ENCODE peak calls at places on chromosomes 3 and 15, in six cellular contexts. B is Peyer's patch, D is tibial nerve, A is erythroblast, N is thyroid gland, X is suprapubic skin. R is an unnamed sample.

GRCh38 chr3:74067296-74067695 is 442.6 kb upstream of the PDZRN3 start:
- DNase-seq in B (no peak), D (no peak), A (no peak), N (no peak), X (no peak), R (no peak)

GRCh38 chr3:197586181-197586580 is 30.4 kb upstream of the BDH1 start:
- DNase-seq in B (no peak), D (no peak), A (no peak), N (no peak), X (no peak), R (no peak)

GRCh38 chr3:69463546-69463945 is 77.7 kb upstream of the FRMD4B start:
- DNase-seq in B (no peak), D (no peak), A (no peak), N (no peak), X (no peak), R (no peak)

GRCh38 chr3:4506559-4507009 is 13.4 kb downstream of the ITPR1 start:
- DNase-seq in B (no peak), D (no peak), A (peak; percentile 37), N (no peak), X (no peak), R (no peak)

GRCh38 chr15:90957105-90957790 is 2.6 kb downstream of the RCCD1 start:
- DNase-seq in B (no peak), D (no peak), A (no peak), N (peak; percentile 35), X (no peak), R (no peak)

GRCh38 chr15:87713405-87713995 is 543.0 kb downstream of the NTRK3 start:
- DNase-seq in B (no peak), D (no peak), A (no peak), N (no peak), X (no peak), R (no peak)

GRCh38 chr3:138051946-138052802 is 42.2 kb downstream of the CLDN18 start:
- DNase-seq in B (no peak), D (no peak), A (peak; percentile 47), N (peak; percentile 67), X (no peak), R (no peak)

GRCh38 chr3:126380011-126380768 is 14.5 kb upstream of the CFAP100 start:
- DNase-seq in B (no peak), D (no peak), A (no peak), N (no peak), X (peak; percentile 51), R (no peak)

GRCh38 chr15:48630245-48630644 is 15.3 kb downstream of the FBN1 start:
- DNase-seq in B (no peak), D (no peak), A (no peak), N (no peak), X (no peak), R (no peak)

GRCh38 chr3:25580534-25580933 is 84.2 kb downstream of the TOP2B start:
- DNase-seq in B (no peak), D (no peak), A (no peak), N (no peak), X (no peak), R (peak; percentile 71)

GRCh38 chr3:123818921-123819429 is 65.2 kb downstream of the MYLK start:
- DNase-seq in B (no peak), D (no peak), A (no peak), N (no peak), X (no peak), R (no peak)

GRCh38 chr3:21356402-21356801 is 394.6 kb downstream of the ZNF385D start:
- DNase-seq in B (no peak), D (no peak), A (no peak), N (no peak), X (no peak), R (no peak)

GRCh38 chr3:69252141-69252540 is 129.7 kb upstream of the LMOD3 start:
- DNase-seq in B (no peak), D (no peak), A (no peak), N (peak; percentile 26), X (no peak), R (no peak)

GRCh38 chr3:15428539-15428938 is 1.1 kb downstream of the EAF1 start:
- DNase-seq in B (no peak), D (no peak), A (peak; percentile 59), N (no peak), X (no peak), R (no peak)

GRCh38 chr15:80854104-80854503 is 74.9 kb downstream of the CEMIP start:
- DNase-seq in B (no peak), D (no peak), A (no peak), N (no peak), X (no peak), R (no peak)

GRCh38 chr3:155313916-155314315 is 20.4 kb upstream of the STRIT1 start:
- DNase-seq in B (no peak), D (no peak), A (no peak), N (no peak), X (no peak), R (no peak)

GRCh38 chr15:52100807-52101206 is 11.8 kb downstream of the BCL2L10 start:
- DNase-seq in B (peak; percentile 46), D (peak; percentile 61), A (peak; percentile 84), N (peak; percentile 35), X (peak; percentile 93), R (peak; percentile 95)

GRCh38 chr3:9362731-9363530 is at the start of gene THUMPD3:
- DNase-seq in B (peak; percentile 91), D (peak; percentile 78), A (peak; percentile 93), N (peak; percentile 88), X (peak; percentile 95), R (no peak)

GRCh38 chr15:40249477-40250303 is 10.8 kb downstream of the PAK6 start:
- DNase-seq in B (no peak), D (no peak), A (no peak), N (no peak), X (peak; percentile 54), R (no peak)

GRCh38 chr15:35540031-35540430 is 5.9 kb downstream of the DPH6 start:
- DNase-seq in B (no peak), D (no peak), A (no peak), N (no peak), X (no peak), R (no peak)

GRCh38 chr3:57952208-57952631 is 56.0 kb upstream of the FLNB start:
- DNase-seq in B (no peak), D (no peak), A (peak; percentile 32), N (peak; percentile 43), X (peak; percentile 74), R (no peak)
- TF ChIP-seq POLR2A in B (no peak), D (no peak), A (no peak), N (no peak), X (no peak), R (no peak)

GRCh38 chr3:116399701-116400261 is 45.5 kb downstream of the LSAMP start:
- DNase-seq in B (no peak), D (no peak), A (no peak), N (no peak), X (no peak), R (no peak)
- TF ChIP-seq POLR2A in B (no peak), D (no peak), A (no peak), N (no peak), X (no peak), R (no peak)

DNA sequence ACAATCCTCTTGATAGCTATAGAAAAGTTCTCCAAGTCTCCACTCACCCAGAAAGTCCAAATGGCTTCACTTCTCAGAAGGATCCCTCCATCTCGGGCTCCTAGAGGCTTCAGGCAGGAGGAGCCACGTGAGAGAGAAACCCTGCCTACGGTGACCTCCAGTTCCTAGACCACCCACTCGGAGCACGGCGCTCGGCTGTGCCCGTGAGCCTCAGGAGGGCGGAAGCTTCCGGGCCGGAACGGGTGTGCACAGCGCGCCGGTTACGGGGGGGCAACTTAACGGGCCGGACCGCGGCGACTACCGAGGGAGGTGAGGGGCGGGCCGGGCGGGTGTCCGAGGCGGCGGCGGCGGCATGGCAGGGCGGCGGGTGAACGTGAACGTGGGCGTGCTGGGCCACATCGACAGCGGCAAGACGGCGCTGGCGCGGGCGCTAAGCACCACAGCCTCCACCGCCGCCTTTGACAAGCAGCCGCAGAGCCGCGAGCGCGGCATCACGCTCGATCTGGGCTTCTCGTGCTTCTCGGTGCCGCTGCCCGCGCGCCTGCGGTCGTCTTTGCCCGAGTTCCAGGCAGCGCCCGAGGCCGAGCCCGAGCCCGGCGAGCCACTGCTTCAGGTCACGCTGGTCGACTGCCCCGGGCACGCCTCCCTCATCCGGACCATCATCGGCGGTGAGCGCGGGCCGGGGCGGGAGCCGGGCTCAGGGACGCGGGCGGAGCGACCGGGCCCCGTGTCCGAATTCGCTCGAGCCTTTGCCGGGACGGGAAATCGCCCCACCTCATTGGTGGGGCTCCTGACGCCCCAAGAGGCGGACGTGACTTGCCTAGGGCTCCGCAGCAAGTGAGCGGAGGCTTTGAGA is at the start of gene EEFSEC:
- DNase-seq in B (peak; percentile 77), D (peak; percentile 54), A (peak; percentile 93), N (peak; percentile 77), X (peak; percentile 88), R (no peak)
- TF ChIP-seq POLR2A in B (peak; percentile 50), D (peak; percentile 40), A (peak; percentile 66), N (peak; percentile 49), X (no peak), R (no peak)

DNA sequence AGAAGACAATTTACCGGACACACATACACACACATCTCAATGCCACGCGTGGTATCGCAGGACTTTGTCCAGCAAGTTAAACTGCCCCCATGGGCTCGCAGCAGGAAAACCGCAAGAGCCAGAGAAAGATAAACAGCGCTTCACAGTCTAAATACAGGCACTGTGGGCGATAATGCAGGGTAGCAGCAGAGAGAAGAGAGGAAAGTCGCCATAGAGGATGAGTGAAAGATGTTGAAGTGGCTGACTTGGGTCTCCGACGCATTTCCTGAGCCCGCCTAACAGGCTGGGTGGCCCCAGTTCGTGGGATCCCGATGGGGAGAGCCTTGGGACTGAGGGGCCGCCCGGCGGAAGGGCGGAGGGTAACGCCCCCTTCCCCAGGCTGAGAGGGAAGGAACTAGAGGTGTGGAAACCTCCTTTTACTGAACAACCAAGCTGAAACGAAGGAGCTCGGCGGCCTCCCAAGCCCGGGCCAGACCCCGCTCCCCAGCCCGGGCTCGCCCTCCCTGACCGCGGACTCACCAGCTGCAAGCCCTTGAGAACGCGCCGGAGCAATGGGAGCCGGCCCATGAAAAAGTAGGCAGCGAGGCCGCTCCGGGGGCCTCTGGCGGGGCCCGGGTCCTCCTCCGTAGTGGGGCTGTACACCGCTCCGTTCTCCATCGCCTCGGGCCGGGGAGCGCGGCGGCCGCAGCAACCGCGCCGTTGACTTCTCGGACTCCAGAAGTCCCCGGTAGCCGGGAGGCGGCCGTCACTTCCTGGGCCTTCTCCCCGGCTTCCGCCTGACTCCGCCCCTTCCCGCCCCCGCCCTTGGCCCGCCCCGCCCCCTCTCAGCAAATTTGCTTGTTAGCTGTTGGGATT is at the start of gene CMTM6:
- DNase-seq in B (peak; percentile 84), D (peak; percentile 67), A (peak; percentile 88), N (peak; percentile 82), X (peak; percentile 85), R (no peak)
- TF ChIP-seq POLR2A in B (peak; percentile 48), D (peak; percentile 79), A (peak; percentile 67), N (peak; percentile 76), X (no peak), R (peak; percentile 48)

R was measured in vagina.